ENCODE peak calls at places on chromosome 22, in eight cellular contexts. U, Y, V, X, A, R, P and Q are unnamed samples.

GRCh38 chr22:50017701-50018224 is 5.2 kb upstream of the IL17REL start:
- DNase-seq in U (no peak), Y (no peak), V (no peak), X (peak; percentile 39), A (no peak), R (no peak), P (no peak), Q (peak; percentile 44)

GRCh38 chr22:49502126-49502826 is 325.4 kb downstream of the BRD1 start:
- DNase-seq in U (no peak), Y (peak; percentile 22), V (no peak), X (no peak), A (no peak), R (peak; percentile 53), P (no peak), Q (no peak)

GRCh38 chr22:25626146-25626992 is 61.9 kb downstream of the GRK3 start:
- DNase-seq in U (no peak), Y (no peak), V (no peak), X (no peak), A (no peak), R (no peak), P (no peak), Q (no peak)

GRCh38 chr22:25739659-25740344 is 2.2 kb upstream of the MYO18B start:
- DNase-seq in U (no peak), Y (no peak), V (no peak), X (no peak), A (no peak), R (no peak), P (no peak), Q (no peak)

GRCh38 chr22:19757985-19758895 is 2.3 kb upstream of the TBX1 start:
- DNase-seq in U (no peak), Y (no peak), V (no peak), X (no peak), A (no peak), R (no peak), P (no peak), Q (no peak)

GRCh38 chr22:35348026-35348590 is 32.8 kb upstream of the HMOX1 start:
- DNase-seq in U (no peak), Y (no peak), V (no peak), X (no peak), A (no peak), R (no peak), P (no peak), Q (peak; percentile 75)

GRCh38 chr22:48902983-48903650 is 924.6 kb downstream of the BRD1 start:
- DNase-seq in U (no peak), Y (no peak), V (no peak), X (no peak), A (no peak), R (no peak), P (no peak), Q (no peak)

GRCh38 chr22:45273452-45274075 is 11.2 kb upstream of the UPK3A start:
- DNase-seq in U (no peak), Y (no peak), V (no peak), X (no peak), A (no peak), R (no peak), P (peak; percentile 82), Q (no peak)

GRCh38 chr22:26172389-26172990 is 3.2 kb downstream of the SEZ6L start:
- DNase-seq in U (no peak), Y (peak; percentile 9), V (no peak), X (no peak), A (no peak), R (peak; percentile 35), P (peak; percentile 30), Q (no peak)

GRCh38 chr22:22867996-22868715 is 19.5 kb upstream of the IGLL5 start:
- DNase-seq in U (no peak), Y (no peak), V (no peak), X (no peak), A (no peak), R (no peak), P (no peak), Q (no peak)

GRCh38 chr22:22400099-22400498 is 108.4 kb downstream of the ZNF280B start:
- DNase-seq in U (no peak), Y (no peak), V (no peak), X (no peak), A (no peak), R (no peak), P (no peak), Q (no peak)

GRCh38 chr22:48826546-48826945 is 1001.1 kb downstream of the BRD1 start:
- DNase-seq in U (no peak), Y (no peak), V (no peak), X (no peak), A (no peak), R (no peak), P (no peak), Q (no peak)

GRCh38 chr22:18066181-18066859 is 11.5 kb upstream of the PEX26 start:
- DNase-seq in U (no peak), Y (no peak), V (peak; percentile 34), X (no peak), A (no peak), R (no peak), P (peak; percentile 60), Q (no peak)

GRCh38 chr22:31814942-31815341 is 61.1 kb downstream of the DEPDC5 start:
- DNase-seq in U (no peak), Y (no peak), V (no peak), X (no peak), A (no peak), R (no peak), P (no peak), Q (no peak)

GRCh38 chr22:49025791-49026475 is 801.7 kb downstream of the BRD1 start:
- DNase-seq in U (no peak), Y (no peak), V (peak; percentile 8), X (peak; percentile 35), A (no peak), R (no peak), P (no peak), Q (peak; percentile 32)

GRCh38 chr22:20153945-20154344 is 3.1 kb upstream of the CCDC188 start:
- DNase-seq in U (no peak), Y (no peak), V (no peak), X (no peak), A (no peak), R (no peak), P (no peak), Q (no peak)

GRCh38 chr22:44325718-44326548 is 13.2 kb upstream of the SHISAL1 start:
- DNase-seq in U (no peak), Y (peak; percentile 56), V (no peak), X (no peak), A (no peak), R (no peak), P (no peak), Q (no peak)

GRCh38 chr22:49966041-49966715 is 5.6 kb downstream of the PIM3 start:
- DNase-seq in U (no peak), Y (no peak), V (peak; percentile 44), X (peak; percentile 47), A (peak; percentile 32), R (no peak), P (peak; percentile 46), Q (no peak)

GRCh38 chr22:49769691-49770315 is 57.9 kb downstream of the BRD1 start:
- DNase-seq in U (no peak), Y (no peak), V (peak; percentile 36), X (peak; percentile 42), A (no peak), R (no peak), P (peak; percentile 19), Q (peak; percentile 57)

GRCh38 chr22:22593964-22594656 is 35.0 kb upstream of the PRAME start:
- DNase-seq in U (no peak), Y (peak; percentile 22), V (no peak), X (peak; percentile 71), A (peak; percentile 40), R (peak; percentile 53), P (peak; percentile 48), Q (no peak)

GRCh38 chr22:50264946-50265669 is 3.6 kb upstream of the MAPK12 start:
- DNase-seq in U (no peak), Y (no peak), V (no peak), X (no peak), A (no peak), R (no peak), P (no peak), Q (no peak)

GRCh38 chr22:42368379-42369249 is 63.6 kb downstream of the NFAM1 start:
- DNase-seq in U (no peak), Y (no peak), V (peak; percentile 51), X (peak; percentile 55), A (no peak), R (no peak), P (peak; percentile 67), Q (no peak)

GRCh38 chr22:42365942-42366660 is 66.1 kb downstream of the NFAM1 start:
- DNase-seq in U (no peak), Y (no peak), V (no peak), X (no peak), A (no peak), R (no peak), P (no peak), Q (no peak)

GRCh38 chr22:42369250-42370041 is 62.8 kb downstream of the NFAM1 start:
- DNase-seq in U (peak; percentile 95), Y (peak; percentile 88), V (peak; percentile 89), X (peak; percentile 88), A (peak; percentile 94), R (peak; percentile 84), P (peak; percentile 92), Q (peak; percentile 95)

GRCh38 chr22:42366815-42367581 is 65.2 kb downstream of the NFAM1 start:
- DNase-seq in U (peak; percentile 73), Y (no peak), V (no peak), X (no peak), A (no peak), R (no peak), P (peak; percentile 34), Q (peak; percentile 63)

GRCh38 chr22:42367980-42368378 is 64.2 kb downstream of the NFAM1 start:
- DNase-seq in U (no peak), Y (no peak), V (peak; percentile 63), X (no peak), A (no peak), R (no peak), P (peak; percentile 54), Q (no peak)
- H3K4me1 ChIP-seq in U (peaks cover 19% of the 10 kb centered on the region), Y (peaks cover 7% of the 10 kb centered on the region), V (peaks cover 7% of the 10 kb centered on the region), X (peaks cover 18% of the 10 kb centered on the region), A (peaks cover 13% of the 10 kb centered on the region), R (peaks cover 5% of the 10 kb centered on the region), P (peaks cover 6% of the 10 kb centered on the region), Q (no peaks in the 10 kb centered on the region)

GRCh38 chr22:29975494-29975893 is 92.5 kb downstream of the MTMR3 start:
- DNase-seq in U (no peak), Y (no peak), V (no peak), X (no peak), A (no peak), R (no peak), P (no peak), Q (no peak)
- H3K4me1 ChIP-seq in U (peaks cover 6% of the 10 kb centered on the region), Y (no peaks in the 10 kb centered on the region), V (no peaks in the 10 kb centered on the region), X (no peaks in the 10 kb centered on the region), A (no peaks in the 10 kb centered on the region), R (peaks cover 12% of the 10 kb centered on the region), P (peaks cover 25% of the 10 kb centered on the region), Q (no peaks in the 10 kb centered on the region)

DNA sequence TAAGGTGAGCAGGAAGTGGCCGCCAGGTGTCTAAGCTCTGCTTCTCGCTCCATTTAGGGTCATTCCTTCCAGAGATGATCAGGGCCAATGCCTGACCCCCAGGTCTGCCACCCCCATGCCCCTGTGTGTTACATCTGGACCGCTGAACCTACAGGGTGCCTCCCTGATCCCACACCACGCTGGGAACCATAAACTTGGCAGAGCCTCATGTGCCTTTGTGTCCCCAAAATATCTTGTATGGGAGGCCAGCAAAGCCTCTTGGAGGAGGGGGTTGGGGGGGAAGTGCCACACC is 3.7 kb downstream of the TST start:
- DNase-seq in U (no peak), Y (no peak), V (no peak), X (no peak), A (no peak), R (no peak), P (peak; percentile 59), Q (no peak)
- H3K4me1 ChIP-seq in U (peaks cover 8% of the 10 kb centered on the region), Y (peaks cover 4% of the 10 kb centered on the region), V (peaks cover 13% of the 10 kb centered on the region), X (peaks cover 6% of the 10 kb centered on the region), A (peaks cover 29% of the 10 kb centered on the region), R (peaks cover 28% of the 10 kb centered on the region), P (peaks cover 52% of the 10 kb centered on the region), Q (no peaks in the 10 kb centered on the region)

GRCh38 chr22:46537221-46537945 is at the start of gene CELSR1:
- DNase-seq in U (peak; percentile 73), Y (peak; percentile 67), V (no peak), X (no peak), A (peak; percentile 79), R (peak; percentile 77), P (peak; percentile 68), Q (peak; percentile 74)
- H3K4me1 ChIP-seq in U (peaks cover 18% of the 10 kb centered on the region), Y (no peaks in the 10 kb centered on the region), V (no peaks in the 10 kb centered on the region), X (no peaks in the 10 kb centered on the region), A (peaks cover 13% of the 10 kb centered on the region), R (peaks cover 31% of the 10 kb centered on the region), P (peaks cover 19% of the 10 kb centered on the region), Q (no peaks in the 10 kb centered on the region)